ENCODE peak calls at places on chromosome 1, in eight cellular contexts. O, Z, G, E, L, D, N and C are unnamed samples.

GRCh38 chr1:52111492-52111891 is 30.4 kb upstream of the ZFYVE9 start:
- DNase-seq in O (no peak), Z (no peak), G (no peak), E (no peak), L (no peak), D (no peak), N (no peak), C (no peak)

GRCh38 chr1:47659141-47659540 is 221.3 kb downstream of the FOXD2 start:
- DNase-seq in O (no peak), Z (no peak), G (no peak), E (no peak), L (no peak), D (no peak), N (no peak), C (no peak)

GRCh38 chr1:160494620-160495019 is 28.4 kb downstream of the SLAMF6 start:
- DNase-seq in O (peak; percentile 14), Z (no peak), G (no peak), E (no peak), L (no peak), D (no peak), N (no peak), C (no peak)

GRCh38 chr1:174266991-174267612 is 107.8 kb downstream of the RABGAP1L start:
- DNase-seq in O (peak; percentile 6), Z (no peak), G (no peak), E (no peak), L (no peak), D (no peak), N (no peak), C (no peak)

GRCh38 chr1:222061711-222062359 is 319.9 kb upstream of the DUSP10 start:
- DNase-seq in O (peak; percentile 26), Z (no peak), G (no peak), E (no peak), L (no peak), D (no peak), N (no peak), C (no peak)

GRCh38 chr1:55209247-55209646 is 5.9 kb downstream of the USP24 start:
- DNase-seq in O (no peak), Z (no peak), G (no peak), E (no peak), L (no peak), D (no peak), N (no peak), C (no peak)

GRCh38 chr1:25099343-25099951 is 132.9 kb downstream of the SYF2 start:
- DNase-seq in O (no peak), Z (peak; percentile 10), G (peak; percentile 21), E (no peak), L (no peak), D (no peak), N (no peak), C (no peak)

GRCh38 chr1:211737115-211738035 is 62.0 kb upstream of the NEK2 start:
- DNase-seq in O (no peak), Z (no peak), G (no peak), E (no peak), L (no peak), D (no peak), N (no peak), C (no peak)

GRCh38 chr1:160353223-160353622 is 10.0 kb downstream of the NCSTN start:
- DNase-seq in O (no peak), Z (no peak), G (no peak), E (no peak), L (peak; percentile 47), D (no peak), N (no peak), C (no peak)

GRCh38 chr1:54885863-54886723 is 902 bp downstream of the DHCR24 start:
- DNase-seq in O (peak; percentile 67), Z (no peak), G (peak; percentile 84), E (peak; percentile 9), L (no peak), D (peak; percentile 82), N (no peak), C (peak; percentile 84)

GRCh38 chr1:208254862-208255261 is 10.7 kb upstream of the PLXNA2 start:
- DNase-seq in O (no peak), Z (no peak), G (no peak), E (no peak), L (no peak), D (no peak), N (no peak), C (no peak)

GRCh38 chr1:15954316-15954715 is 21.6 kb downstream of the ZBTB17 start:
- DNase-seq in O (no peak), Z (no peak), G (no peak), E (no peak), L (no peak), D (no peak), N (no peak), C (no peak)
- H3K27ac ChIP-seq in O (no peak overlapping the region), Z (peak overlapping the region; percentile 17), G (no peak overlapping the region), E (no peak overlapping the region), L (no peak overlapping the region), D (no peak overlapping the region), N (peak overlapping the region; percentile 97), C (peak overlapping the region; percentile 100)

DNA sequence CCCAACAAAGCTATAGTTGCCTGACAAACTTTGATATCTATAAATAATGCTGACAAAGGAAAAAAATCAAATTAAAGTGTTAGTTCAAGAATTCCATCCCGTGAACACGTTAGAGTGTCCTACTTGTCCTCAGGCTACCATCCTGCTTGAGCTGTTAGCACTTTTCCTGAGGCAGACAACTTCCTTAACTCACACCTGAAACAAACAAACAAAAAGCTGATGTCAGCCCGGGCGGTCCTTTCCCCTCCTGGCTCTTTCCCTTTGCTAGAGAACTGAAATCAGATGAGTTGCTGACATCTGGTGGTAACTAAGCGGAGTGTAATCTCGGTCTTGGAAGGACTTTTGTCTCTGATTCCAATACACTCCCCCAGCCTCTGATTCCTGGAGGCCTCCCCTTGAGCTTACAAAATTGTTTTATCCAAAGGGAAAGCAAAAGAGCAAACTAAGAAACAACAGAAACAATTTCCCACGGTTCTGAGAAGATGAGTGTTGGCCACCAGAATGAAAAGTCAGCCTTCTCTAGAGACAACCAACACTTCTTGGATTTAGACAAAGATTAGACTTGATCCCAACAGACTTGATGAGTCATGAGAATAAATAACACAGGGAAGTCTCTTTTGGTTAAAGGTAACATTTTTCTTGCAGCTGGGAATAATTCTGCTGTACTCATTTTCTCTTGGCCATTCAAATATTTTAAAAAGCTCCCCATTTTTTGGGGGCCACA is 135.4 kb downstream of the PROX1 start:
- DNase-seq in O (peak; percentile 87), Z (peak; percentile 7), G (peak; percentile 54), E (peak; percentile 23), L (no peak), D (no peak), N (peak; percentile 19), C (peak; percentile 74)
- TF ChIP-seq CTCF in O (peak; percentile 87), Z (peak; percentile 46), G (peak; percentile 56), E (peak; percentile 38), L (peak; percentile 48), D (peak; percentile 49), N (peak; percentile 44), C (peak; percentile 48)

GRCh38 chr1:111141245-111141644 is 1.2 kb downstream of the CEPT1 start:
- DNase-seq in O (no peak), Z (no peak), G (no peak), E (no peak), L (no peak), D (no peak), N (no peak), C (no peak)
- H3K27ac ChIP-seq in O (peak overlapping the region; percentile 96), Z (no peak overlapping the region), G (no peak overlapping the region), E (no peak overlapping the region), L (no peak overlapping the region), D (peak overlapping the region; percentile 95), N (peak overlapping the region; percentile 89), C (no peak overlapping the region)

GRCh38 chr1:215147024-215147423 is 64.5 kb downstream of the KCNK2 start:
- DNase-seq in O (no peak), Z (no peak), G (no peak), E (no peak), L (no peak), D (no peak), N (no peak), C (no peak)

GRCh38 chr1:215141460-215141859 is 58.9 kb downstream of the KCNK2 start:
- DNase-seq in O (no peak), Z (no peak), G (no peak), E (no peak), L (no peak), D (no peak), N (no peak), C (no peak)

GRCh38 chr1:215143497-215143896 is 61.0 kb downstream of the KCNK2 start:
- DNase-seq in O (no peak), Z (no peak), G (no peak), E (no peak), L (no peak), D (no peak), N (no peak), C (no peak)

GRCh38 chr1:215151841-215152240 is 69.3 kb downstream of the KCNK2 start:
- DNase-seq in O (no peak), Z (no peak), G (no peak), E (no peak), L (no peak), D (no peak), N (no peak), C (no peak)

GRCh38 chr1:215146252-215146975 is 63.9 kb downstream of the KCNK2 start:
- DNase-seq in O (peak; percentile 52), Z (no peak), G (peak; percentile 20), E (peak; percentile 11), L (no peak), D (no peak), N (no peak), C (peak; percentile 33)
- TF ChIP-seq CTCF in O (peak; percentile 80), Z (no peak), G (no peak), E (no peak), L (no peak), D (peak; percentile 42), N (peak; percentile 6), C (peak; percentile 80)

DNA sequence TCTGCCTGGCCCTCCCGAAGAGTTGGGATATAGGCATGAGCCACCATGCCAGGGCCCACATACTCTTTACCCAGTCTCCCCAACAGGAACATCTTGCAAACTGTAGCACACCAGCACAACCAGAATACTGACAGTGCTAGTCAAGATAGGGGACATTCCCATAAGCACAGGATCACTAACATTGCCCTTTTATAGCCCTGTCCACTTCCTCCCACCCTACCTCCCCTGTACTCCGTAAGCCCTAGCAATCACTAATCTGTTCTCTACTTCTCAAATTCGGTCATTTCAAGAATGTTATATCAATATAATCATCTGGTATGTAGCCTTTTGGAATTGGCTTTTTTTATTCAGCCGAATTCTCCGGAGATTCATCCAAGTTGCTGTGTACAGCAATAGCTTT is 5.9 kb downstream of the SDHB start:
- DNase-seq in O (no peak), Z (no peak), G (no peak), E (no peak), L (no peak), D (no peak), N (no peak), C (no peak)
- H3K27ac ChIP-seq in O (no peak overlapping the region), Z (no peak overlapping the region), G (no peak overlapping the region), E (no peak overlapping the region), L (no peak overlapping the region), D (no peak overlapping the region), N (no peak overlapping the region), C (peak overlapping the region; percentile 49)